ENCODE peak calls at places on chromosomes 2 and 18, in five cellular contexts. T is aorta, U is neural progenitor cell, N is uterus, B is GM23248. O is an unnamed sample. For H3K27me3 and H3K4me1, the result is how much of the 10 kb centered on the place peaks cover.

GRCh38 chr18:363327-364115 is 95.7 kb upstream of the THOC1 start:
- DNase-seq in T (no peak), U (no peak), N (peak), B (peak), O (no peak)

GRCh38 chr2:20822535-20823490 is at the start of gene LDAH:
- DNase-seq in T (peak), U (peak), N (peak), B (peak), O (peak)

GRCh38 chr18:76801567-76802505 is 20.5 kb upstream of the ZNF236 start:
- DNase-seq in T (peak), U (peak), N (peak), B (peak), O (no peak)

GRCh38 chr2:233479616-233480489 is 86.7 kb downstream of the USP40 start:
- DNase-seq in T (no peak), U (no peak), N (no peak), B (no peak), O (no peak)

GRCh38 chr2:25305809-25306208 is 35.9 kb downstream of the DNMT3A start:
- DNase-seq in T (peak), U (no peak), N (no peak), B (no peak), O (no peak)

GRCh38 chr2:85697096-85697495 is 2.9 kb downstream of the GNLY start:
- DNase-seq in T (no peak), U (no peak), N (no peak), B (no peak), O (peak)

GRCh38 chr2:180656455-180656847 is 324.0 kb upstream of the UBE2E3 start:
- DNase-seq in T (no peak), U (no peak), N (no peak), B (peak), O (no peak)

GRCh38 chr18:35247412-35248249 is 6.8 kb downstream of the ZNF397 start:
- DNase-seq in T (no peak), U (no peak), N (no peak), B (peak), O (no peak)

GRCh38 chr2:30877833-30878232 is 70.6 kb upstream of the CAPN13 start:
- DNase-seq in T (no peak), U (no peak), N (no peak), B (no peak), O (no peak)

GRCh38 chr2:127046579-127046978 is 60.4 kb downstream of the BIN1 start:
- DNase-seq in T (no peak), U (no peak), N (no peak), B (no peak), O (no peak)

GRCh38 chr2:30026091-30027055 is 105.0 kb upstream of the ALK start:
- DNase-seq in T (no peak), U (peak), N (no peak), B (peak), O (no peak)

GRCh38 chr2:112958428-112959108 is 19.2 kb upstream of the IL36G start:
- DNase-seq in T (no peak), U (peak), N (no peak), B (peak), O (no peak)

GRCh38 chr2:11719230-11719977 is 27.0 kb upstream of the LPIN1 start:
- DNase-seq in T (no peak), U (no peak), N (no peak), B (no peak), O (no peak)

GRCh38 chr2:10489842-10490555 is 41.9 kb upstream of the ODC1 start:
- DNase-seq in T (no peak), U (no peak), N (no peak), B (peak), O (no peak)

GRCh38 chr2:199739413-199740110 is 111.4 kb downstream of the FTCDNL1 start:
- DNase-seq in T (peak), U (peak), N (peak), B (peak), O (peak)

GRCh38 chr2:150125708-150126107 is 361.8 kb downstream of the RND3 start:
- DNase-seq in T (no peak), U (peak), N (no peak), B (peak), O (no peak)

GRCh38 chr2:73942664-73943063 is 16.0 kb downstream of the DGUOK start:
- DNase-seq in T (no peak), U (no peak), N (no peak), B (no peak), O (no peak)

GRCh38 chr2:214987261-214987660 is 151.2 kb downstream of the ABCA12 start:
- DNase-seq in T (no peak), U (no peak), N (no peak), B (peak), O (no peak)

GRCh38 chr2:43312751-43313641 is 86.6 kb upstream of the ZFP36L2 start:
- DNase-seq in T (no peak), U (no peak), N (no peak), B (peak), O (no peak)

GRCh38 chr2:221200184-221200839 is 371.8 kb downstream of the EPHA4 start:
- DNase-seq in T (no peak), U (no peak), N (no peak), B (no peak), O (no peak)

GRCh38 chr2:209525834-209526281 is 102.0 kb downstream of the MAP2 start:
- DNase-seq in T (no peak), U (no peak), N (no peak), B (peak), O (no peak)

GRCh38 chr2:169094676-169095075 is 25.3 kb downstream of the DHRS9 start:
- DNase-seq in T (no peak), U (peak), N (no peak), B (no peak), O (no peak)

GRCh38 chr2:127086800-127087737 is 19.9 kb downstream of the BIN1 start:
- DNase-seq in T (peak), U (peak), N (peak), B (peak), O (peak)

GRCh38 chr2:64263315-64263714 is 119.1 kb upstream of the PELI1 start:
- DNase-seq in T (no peak), U (no peak), N (peak), B (peak), O (no peak)

GRCh38 chr2:118032169-118033013 is 18.5 kb upstream of the CCDC93 start:
- DNase-seq in T (no peak), U (peak), N (no peak), B (peak), O (no peak)

GRCh38 chr2:236164201-236164982 is 3.8 kb downstream of the GBX2 start:
- DNase-seq in T (no peak), U (peak), N (no peak), B (peak), O (no peak)
- H3K27me3 ChIP-seq in T (under half), U (half or more), N (half or more), B (half or more), O (half or more)

GRCh38 chr2:238288650-238289573 is 502 bp upstream of the PER2 start:
- DNase-seq in T (peak), U (peak), N (peak), B (peak), O (peak)
- H3K4me1 ChIP-seq in T (under half), U (under half), N (under half), B (under half), O (under half)

GRCh38 chr18:78729099-78729467 is 250.5 kb upstream of the SALL3 start:
- DNase-seq in T (no peak), U (no peak), N (peak), B (no peak), O (no peak)
- H3K27me3 ChIP-seq in T (under half), U (under half), N (under half), B (under half), O (under half)

GRCh38 chr2:217830807-217831206 is 172.0 kb downstream of the TNS1 start:
- DNase-seq in T (no peak), U (no peak), N (no peak), B (no peak), O (no peak)

GRCh38 chr2:217832987-217833386 is 169.8 kb downstream of the TNS1 start:
- DNase-seq in T (no peak), U (no peak), N (no peak), B (no peak), O (no peak)

GRCh38 chr2:217831306-217831705 is 171.5 kb downstream of the TNS1 start:
- DNase-seq in T (no peak), U (no peak), N (no peak), B (no peak), O (no peak)

GRCh38 chr2:217833439-217833838 is 169.4 kb downstream of the TNS1 start:
- DNase-seq in T (no peak), U (no peak), N (no peak), B (no peak), O (no peak)

DNA sequence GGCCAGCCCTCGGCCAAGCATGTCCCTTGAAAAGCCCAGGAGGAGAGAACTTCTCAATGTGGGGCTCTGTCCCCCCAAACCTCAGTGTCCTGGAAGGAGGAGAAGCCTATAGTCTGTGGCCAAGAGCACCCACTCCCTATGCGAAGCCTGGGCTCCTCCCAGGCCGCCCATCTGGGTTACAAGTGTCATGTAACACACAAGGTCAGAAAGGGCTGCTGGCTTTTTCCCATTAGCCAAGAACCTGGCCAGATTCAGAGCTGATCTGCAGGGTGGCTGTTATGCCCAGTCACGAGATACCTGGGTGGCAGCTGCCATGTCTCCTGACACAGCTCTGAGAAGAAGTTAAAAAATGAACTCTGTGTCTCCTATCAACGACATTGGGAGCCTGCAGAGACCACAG is 170.7 kb downstream of the TNS1 start:
- DNase-seq in T (no peak), U (no peak), N (no peak), B (no peak), O (no peak)
- H3K4me1 ChIP-seq in T (under half), U (under half), N (under half), B (under half), O (half or more)

DNA sequence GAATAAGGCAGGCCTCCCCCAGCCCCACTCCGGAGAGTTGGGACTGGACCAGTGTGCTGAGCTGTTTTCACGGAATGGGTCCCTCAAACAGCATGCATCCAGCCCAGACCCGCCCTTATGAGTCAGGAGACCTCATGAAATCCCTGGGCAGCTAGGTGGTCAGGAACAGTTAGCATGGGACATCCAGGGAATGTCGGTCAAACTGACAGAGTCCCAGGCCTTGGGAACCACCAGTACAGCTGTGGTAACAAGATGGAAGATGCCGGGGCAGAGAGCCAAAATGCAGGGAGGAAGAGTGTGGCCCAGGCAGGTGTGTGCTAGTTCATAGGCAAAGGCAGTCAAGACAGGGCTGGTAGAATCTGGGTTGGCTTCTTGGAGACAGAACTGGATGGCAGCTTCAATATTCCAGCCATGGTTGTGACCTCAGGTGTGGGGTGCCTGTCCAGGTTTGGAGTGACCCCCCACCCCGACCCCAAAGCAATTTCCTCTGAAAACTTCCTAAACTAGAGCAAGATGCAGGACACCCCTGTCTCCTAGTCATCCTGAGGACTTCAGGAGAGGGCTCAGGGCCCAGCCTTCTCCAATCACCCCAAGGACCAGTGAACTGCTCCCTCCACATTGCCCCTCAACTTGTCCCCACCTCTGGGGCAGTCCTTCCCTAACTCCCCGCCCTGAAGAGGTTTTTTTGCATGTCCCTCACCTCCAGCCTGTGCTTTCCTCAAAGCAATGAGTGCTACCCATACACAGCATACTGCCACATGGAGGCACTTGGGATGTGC is 46.5 kb downstream of the KCNIP3 start:
- DNase-seq in T (no peak), U (no peak), N (no peak), B (no peak), O (no peak)
- H3K27me3 ChIP-seq in T (under half), U (half or more), N (under half), B (under half), O (under half)

DNA sequence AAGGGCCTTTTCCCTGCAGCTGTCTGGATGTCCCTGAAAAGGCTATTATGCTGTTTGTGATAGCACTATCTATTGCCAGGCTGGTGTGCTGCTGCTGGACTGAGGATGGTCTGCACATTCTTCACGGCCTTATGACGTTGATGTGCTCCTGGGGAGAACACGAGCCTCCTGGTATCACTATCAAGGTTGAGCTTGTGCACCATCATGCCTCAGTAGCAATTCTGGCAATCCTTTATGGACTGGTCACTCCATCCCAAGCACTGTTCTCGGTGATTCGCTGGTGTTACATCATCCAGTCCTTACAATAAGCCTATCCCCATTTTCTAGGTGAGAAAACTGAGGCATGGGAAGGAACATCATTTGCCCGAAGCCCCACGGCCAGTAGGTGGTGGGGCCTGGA is 18.2 kb upstream of the CCBE1 start:
- DNase-seq in T (no peak), U (no peak), N (no peak), B (peak), O (no peak)
- H3K4me1 ChIP-seq in T (under half), U (under half), N (under half), B (under half), O (under half)